ENCODE peak calls at places on chromosome 21, in ten cellular contexts. Q is stimulated activated CD8-positive, alpha-beta memory T cell treated with anti-CD3 and anti-CD28 coated beads, Interleukin-15, amount 100 ng/mL, for 24 hours; Z is osteoblast; N is type B pancreatic cell; L is substantia nigra; M is GM12865; O is Right ventricle myocardium superior; K is nephron progenitor cell; H is fibroblast of mammary gland; F is RCC 7860. A is an unnamed sample.

GRCh38 chr21:41552254-41552653 is 44.3 kb upstream of the TMPRSS2 start:
- DNase-seq in O (no peak), F (no peak), K (no peak), Q (no peak), H (no peak), N (no peak), Z (no peak), M (no peak), L (no peak), A (no peak)

GRCh38 chr21:41786521-41786987 is 19.7 kb upstream of the RIPK4 start:
- DNase-seq in N (no peak), H (no peak), M (no peak), Z (peak), L (no peak), F (peak), O (no peak), K (no peak), Q (no peak), A (no peak)

GRCh38 chr21:44612669-44613229 is 870 bp downstream of the KRTAP10-8 start:
- DNase-seq in Q (no peak), K (no peak), L (no peak), O (no peak), Z (peak), F (no peak), H (no peak), M (no peak), N (no peak), A (no peak)

GRCh38 chr21:16587141-16587570 is 857.4 kb downstream of the USP25 start:
- DNase-seq in Z (peak), L (no peak), O (peak), N (no peak), M (no peak), Q (no peak), H (peak), K (no peak), F (no peak), A (peak)

GRCh38 chr21:25080161-25080560 is 527.1 kb downstream of the MRPL39 start:
- DNase-seq in F (no peak), Q (no peak), K (no peak), N (no peak), L (no peak), H (peak), Z (no peak), O (no peak), M (no peak), A (no peak)

GRCh38 chr21:32828908-32829307 is 57.4 kb upstream of the PAXBP1 start:
- DNase-seq in H (no peak), Q (no peak), M (no peak), L (no peak), K (no peak), F (no peak), Z (no peak), O (no peak), N (no peak), A (no peak)

GRCh38 chr21:35563885-35564451 is 496.4 kb downstream of the SETD4 start:
- DNase-seq in H (peak), Q (no peak), Z (peak), M (no peak), K (peak), O (peak), N (no peak), L (no peak), F (no peak), A (no peak)

GRCh38 chr21:44370027-44370735 is 16.8 kb downstream of the TRPM2 start:
- DNase-seq in H (peak), O (peak), N (peak), K (peak), F (peak), M (no peak), Z (peak), Q (no peak), L (no peak), A (peak)

GRCh38 chr21:42125571-42126544 is 54.7 kb downstream of the UMODL1 start:
- DNase-seq in Q (no peak), F (peak), K (no peak), O (no peak), N (no peak), L (no peak), H (peak), Z (peak), M (no peak), A (peak)

GRCh38 chr21:43681650-43682049 is 22.3 kb downstream of the RRP1B start:
- DNase-seq in M (no peak), F (peak), Q (no peak), K (no peak), H (no peak), N (no peak), Z (no peak), O (no peak), L (no peak), A (peak)

GRCh38 chr21:42433946-42434551 is 30.3 kb downstream of the UBASH3A start:
- DNase-seq in F (no peak), Z (no peak), O (no peak), M (no peak), N (no peak), K (no peak), L (no peak), Q (no peak), H (no peak), A (no peak)

GRCh38 chr21:35170244-35170756 is 121.2 kb upstream of the RUNX1 start:
- DNase-seq in F (no peak), M (no peak), K (no peak), N (no peak), H (no peak), Z (no peak), Q (no peak), O (no peak), L (no peak), A (no peak)

GRCh38 chr21:29293495-29293894 is 5.2 kb upstream of the BACH1 start:
- DNase-seq in Q (no peak), M (peak), F (no peak), Z (no peak), L (no peak), K (no peak), N (no peak), H (no peak), O (no peak), A (no peak)

GRCh38 chr21:39885119-39885848 is 18.0 kb downstream of the PCP4 start:
- DNase-seq in O (peak), N (no peak), Z (no peak), Q (no peak), L (no peak), H (no peak), M (no peak), K (peak), F (no peak), A (no peak)

GRCh38 chr21:31460985-31461384 is 116.9 kb upstream of the TIAM1 start:
- DNase-seq in F (no peak), K (no peak), L (no peak), M (no peak), Q (no peak), Z (no peak), N (no peak), H (no peak), O (no peak), A (no peak)

GRCh38 chr21:22743085-22743484 is 1744.9 kb downstream of the NCAM2 start:
- DNase-seq in H (no peak), L (no peak), M (no peak), N (no peak), Q (no peak), Z (no peak), O (no peak), F (no peak), K (no peak), A (no peak)

GRCh38 chr21:43740497-43741156 is 21.7 kb downstream of the PDXK start:
- DNase-seq in F (no peak), Z (peak), Q (no peak), L (no peak), N (no peak), H (peak), K (peak), O (no peak), M (no peak), A (peak)

A was measured in ACHN.